ENCODE peak calls at places on chromosomes 12 and 14, in seven cellular contexts. V, S, M, L, U, H and J are unnamed samples.

GRCh38 chr12:117045998-117046374 is 53.2 kb downstream of the TESC start:
- DNase-seq in V (no peak), S (no peak), M (no peak), L (no peak), U (no peak), H (no peak), J (no peak)

GRCh38 chr12:120529641-120530314 is 820 bp upstream of the COQ5 start:
- DNase-seq in V (peak), S (no peak), M (no peak), L (no peak), U (no peak), H (peak), J (no peak)

GRCh38 chr14:64610049-64610746 is 60.4 kb downstream of the PPP1R36 start:
- DNase-seq in V (no peak), S (no peak), M (no peak), L (no peak), U (no peak), H (no peak), J (no peak)

GRCh38 chr14:89139404-89140247 is 277.4 kb downstream of the FOXN3 start:
- DNase-seq in V (no peak), S (no peak), M (peak), L (no peak), U (no peak), H (peak), J (no peak)

GRCh38 chr14:104970231-104971068 is 7.7 kb downstream of the AHNAK2 start:
- DNase-seq in V (no peak), S (peak), M (no peak), L (peak), U (no peak), H (peak), J (no peak)

GRCh38 chr12:68331869-68332725 is at the start of gene MDM1:
- DNase-seq in V (peak), S (peak), M (peak), L (peak), U (peak), H (peak), J (peak)

GRCh38 chr12:76272292-76272691 is 75.9 kb downstream of the BBS10 start:
- DNase-seq in V (no peak), S (no peak), M (no peak), L (no peak), U (no peak), H (no peak), J (no peak)

GRCh38 chr12:46908236-46908935 is 82.6 kb upstream of the SLC38A4 start:
- DNase-seq in V (no peak), S (no peak), M (no peak), L (no peak), U (no peak), H (peak), J (no peak)

GRCh38 chr14:60922050-60922449 is 58.8 kb downstream of the TRMT5 start:
- DNase-seq in V (no peak), S (no peak), M (no peak), L (no peak), U (no peak), H (peak), J (no peak)

GRCh38 chr12:2877047-2877958 is at the start of the genes FOXM1 and RHNO1:
- DNase-seq in V (peak), S (peak), M (peak), L (peak), U (no peak), H (peak), J (peak)

GRCh38 chr12:84910549-84911241 is 1.9 kb downstream of the SLC6A15 start:
- DNase-seq in V (no peak), S (no peak), M (no peak), L (no peak), U (no peak), H (no peak), J (no peak)

GRCh38 chr14:24595046-24595808 is 14.3 kb downstream of the GZMH start:
- DNase-seq in V (no peak), S (no peak), M (no peak), L (no peak), U (no peak), H (peak), J (no peak)

GRCh38 chr14:22047105-22047504 is 373.5 kb upstream of the OR4E1 start:
- DNase-seq in V (no peak), S (no peak), M (no peak), L (no peak), U (no peak), H (peak), J (no peak)

GRCh38 chr14:75861161-75861621 is 120.6 kb downstream of the TGFB3 start:
- DNase-seq in V (peak), S (no peak), M (no peak), L (peak), U (no peak), H (peak), J (no peak)

GRCh38 chr14:64673329-64673728 is 30.9 kb upstream of the PLEKHG3 start:
- DNase-seq in V (no peak), S (no peak), M (no peak), L (no peak), U (no peak), H (no peak), J (no peak)

GRCh38 chr12:64780220-64780530 is 21.0 kb upstream of the GNS start:
- DNase-seq in V (no peak), S (no peak), M (no peak), L (no peak), U (no peak), H (no peak), J (no peak)

GRCh38 chr12:64782181-64782580 is 23.0 kb upstream of the GNS start:
- DNase-seq in V (no peak), S (no peak), M (no peak), L (no peak), U (no peak), H (no peak), J (no peak)

GRCh38 chr12:64780531-64781373 is 21.5 kb upstream of the GNS start:
- DNase-seq in V (peak), S (no peak), M (peak), L (peak), U (no peak), H (peak), J (peak)

GRCh38 chr12:64779349-64779974 is 20.3 kb upstream of the GNS start:
- DNase-seq in V (no peak), S (no peak), M (no peak), L (no peak), U (no peak), H (no peak), J (no peak)

GRCh38 chr12:64781374-64782029 is 22.3 kb upstream of the GNS start:
- DNase-seq in V (peak), S (no peak), M (no peak), L (no peak), U (no peak), H (peak), J (no peak)
- TF ChIP-seq CTCF in V (no peak), S (no peak), M (no peak), L (no peak), U (no peak), H (no peak), J (no peak)

GRCh38 chr12:123427036-123427769 is 9.3 kb downstream of the RILPL2 start:
- DNase-seq in V (no peak), S (no peak), M (no peak), L (no peak), U (no peak), H (no peak), J (no peak)

GRCh38 chr12:123421314-123421713 is 15.2 kb downstream of the RILPL2 start:
- DNase-seq in V (no peak), S (no peak), M (no peak), L (no peak), U (no peak), H (no peak), J (no peak)
- TF ChIP-seq CTCF in V (no peak), S (no peak), M (no peak), L (no peak), U (no peak), H (no peak), J (no peak)

GRCh38 chr12:12202747-12203146 is 64.1 kb downstream of the LRP6 start:
- DNase-seq in V (no peak), S (no peak), M (no peak), L (no peak), U (no peak), H (no peak), J (no peak)
- TF ChIP-seq CTCF in V (no peak), S (no peak), M (no peak), L (no peak), U (no peak), H (no peak), J (no peak)

GRCh38 chr12:103705927-103706326 is 118.9 kb downstream of the STAB2 start:
- DNase-seq in V (no peak), S (no peak), M (no peak), L (no peak), U (no peak), H (peak), J (no peak)
- TF ChIP-seq CTCF in V (no peak), S (no peak), M (no peak), L (no peak), U (no peak), H (peak), J (no peak)

DNA sequence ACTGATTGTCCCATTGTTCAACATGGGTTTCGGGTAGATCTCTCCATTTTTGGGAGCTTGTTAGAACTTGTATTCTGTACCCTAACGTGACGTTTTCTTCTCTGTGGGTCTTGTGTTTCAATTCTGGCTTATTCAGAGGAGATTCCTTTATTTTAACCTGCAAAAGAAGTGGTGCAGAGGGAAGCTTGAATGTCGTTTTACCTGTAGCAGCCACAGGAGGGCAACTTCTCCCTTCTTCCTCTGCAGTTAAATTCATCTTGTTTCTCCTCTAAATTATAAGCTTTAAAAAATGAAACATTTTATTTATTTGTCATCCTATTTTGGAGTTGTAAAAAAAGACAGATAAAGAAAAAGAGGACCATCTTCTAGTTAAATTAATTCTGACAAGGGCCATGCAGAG is 13.7 kb upstream of the CLEC4D start:
- DNase-seq in V (no peak), S (no peak), M (no peak), L (no peak), U (no peak), H (no peak), J (no peak)
- TF ChIP-seq CTCF in V (no peak), S (no peak), M (no peak), L (no peak), U (no peak), H (no peak), J (no peak)

DNA sequence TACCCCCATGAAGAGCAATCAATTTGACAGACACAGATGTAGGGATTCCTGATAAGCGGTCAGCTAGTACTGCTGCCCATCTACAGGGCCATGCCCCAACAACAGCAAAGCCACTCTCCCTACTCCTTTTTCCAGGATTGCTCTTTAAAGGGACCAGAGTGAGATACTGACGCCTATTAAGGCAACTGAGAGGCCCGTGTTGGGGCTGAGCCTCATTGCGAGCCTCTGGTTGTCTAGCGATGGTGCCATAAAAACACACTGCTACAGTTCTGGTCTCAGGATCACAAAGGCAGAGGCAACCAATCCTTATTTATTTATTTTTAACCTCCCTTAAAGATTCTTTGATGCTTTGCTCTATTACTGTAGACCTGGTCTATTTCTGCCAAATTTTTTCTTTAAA is 31.1 kb downstream of the AK7 start:
- DNase-seq in V (no peak), S (no peak), M (no peak), L (no peak), U (no peak), H (no peak), J (no peak)
- TF ChIP-seq CTCF in V (no peak), S (no peak), M (no peak), L (no peak), U (no peak), H (no peak), J (no peak)

GRCh38 chr12:122584177-122584576 is 57.1 kb downstream of the KNTC1 start:
- DNase-seq in V (no peak), S (no peak), M (no peak), L (no peak), U (no peak), H (no peak), J (no peak)
- TF ChIP-seq CTCF in V (no peak), S (no peak), M (no peak), L (no peak), U (no peak), H (no peak), J (no peak)

DNA sequence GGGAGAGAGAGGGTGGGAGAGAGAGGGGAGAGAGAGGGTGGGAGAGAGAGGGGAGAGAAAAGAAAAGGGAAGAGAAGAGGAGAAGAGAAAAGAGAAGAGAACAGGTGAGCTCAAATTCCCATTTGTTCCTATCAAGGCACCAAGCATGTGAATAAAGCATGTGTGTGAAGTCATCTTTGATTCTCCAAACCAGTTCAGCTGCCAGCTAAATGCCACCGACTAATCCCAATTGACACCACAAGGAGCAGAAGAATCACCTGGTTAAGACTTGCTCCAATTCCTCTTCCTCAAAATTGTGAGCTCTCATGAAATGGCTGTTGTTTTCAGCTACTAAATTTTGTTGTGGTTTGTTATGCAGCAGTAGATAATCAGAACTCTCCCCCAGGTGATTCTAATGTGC is 188.9 kb downstream of the TMX1 start:
- DNase-seq in V (no peak), S (no peak), M (no peak), L (no peak), U (no peak), H (no peak), J (no peak)
- TF ChIP-seq CTCF in V (no peak), S (no peak), M (no peak), L (no peak), U (no peak), H (no peak), J (no peak)

DNA sequence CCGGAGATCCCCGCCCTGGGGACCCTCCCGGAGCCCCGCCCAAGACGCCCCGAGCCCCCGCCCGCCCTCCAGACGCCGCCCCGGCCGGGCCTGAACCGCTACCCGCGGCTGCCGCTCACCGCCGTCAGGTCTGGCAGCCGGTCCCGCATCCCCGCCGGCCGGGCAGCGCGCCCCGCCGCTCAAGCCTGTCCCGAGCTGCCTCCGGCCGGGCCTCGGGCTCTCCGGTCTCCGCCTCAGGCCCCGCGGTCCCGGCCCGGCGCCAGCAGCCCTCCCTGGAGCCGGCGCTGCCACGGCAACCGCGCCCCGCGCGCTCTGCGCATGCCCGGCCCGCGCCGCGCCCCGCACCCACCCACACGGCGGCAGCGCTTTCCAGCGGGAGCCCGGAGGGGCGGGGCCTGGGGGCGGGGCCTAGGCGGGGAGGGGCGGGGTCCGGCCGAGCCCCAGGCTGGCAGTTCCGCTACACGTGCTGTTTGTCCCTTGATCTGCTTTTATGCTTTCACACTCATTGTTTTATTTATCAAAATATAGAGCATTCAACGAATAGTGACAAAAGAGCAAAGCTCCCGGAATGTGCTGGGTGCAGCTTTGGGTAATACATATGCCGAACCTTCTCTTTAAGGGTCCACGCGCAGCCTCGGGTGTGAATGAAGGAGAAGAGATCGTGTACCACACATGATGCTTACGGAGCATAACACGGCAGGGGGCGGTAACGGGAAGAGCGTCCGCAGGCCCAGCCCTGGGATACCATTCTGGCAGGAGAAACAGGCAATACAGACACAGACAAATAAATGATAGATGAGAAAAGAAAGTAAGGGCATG is at the start of gene STX2:
- DNase-seq in V (peak), S (peak), M (peak), L (peak), U (no peak), H (peak), J (peak)
- TF ChIP-seq CTCF in V (no peak), S (peak), M (peak), L (peak), U (peak), H (peak), J (no peak)